ENCODE peak calls at places on chromosomes 11 and 22, in eight cellular contexts. One of them, this sample, is unnamed.

GRCh38 chr11:10309163-10310093 is 4.6 kb downstream of the ADM start:
- DNase-seq in neuronal stem cell: no peak
- DNase-seq in stimulated activated CD8-positive, alpha-beta memory T cell treated with anti-CD3 and anti-CD28 coated beads, Interleukin-15, amount 100 ng/mL, for 4 hours: no peak
- DNase-seq in B cell: no peak
- DNase-seq in fibroblast of gingiva: peak
- DNase-seq in smooth muscle cell of the brain vasculature: no peak
- DNase-seq in transverse colon: peak
- DNase-seq in frontal cortex: no peak
- DNase-seq in this sample: no peak

GRCh38 chr22:41992496-41992895 is 6.1 kb upstream of the WBP2NL start:
- DNase-seq in neuronal stem cell: no peak
- DNase-seq in stimulated activated CD8-positive, alpha-beta memory T cell treated with anti-CD3 and anti-CD28 coated beads, Interleukin-15, amount 100 ng/mL, for 4 hours: no peak
- DNase-seq in B cell: no peak
- DNase-seq in fibroblast of gingiva: no peak
- DNase-seq in smooth muscle cell of the brain vasculature: no peak
- DNase-seq in transverse colon: no peak
- DNase-seq in frontal cortex: no peak
- DNase-seq in this sample: no peak

GRCh38 chr11:66919938-66920337 is 38.2 kb downstream of the PC start:
- DNase-seq in neuronal stem cell: no peak
- DNase-seq in stimulated activated CD8-positive, alpha-beta memory T cell treated with anti-CD3 and anti-CD28 coated beads, Interleukin-15, amount 100 ng/mL, for 4 hours: no peak
- DNase-seq in B cell: no peak
- DNase-seq in fibroblast of gingiva: peak
- DNase-seq in smooth muscle cell of the brain vasculature: no peak
- DNase-seq in transverse colon: no peak
- DNase-seq in frontal cortex: peak
- DNase-seq in this sample: no peak

GRCh38 chr11:70126494-70126893 is 48.4 kb downstream of the ANO1 start:
- DNase-seq in neuronal stem cell: no peak
- DNase-seq in stimulated activated CD8-positive, alpha-beta memory T cell treated with anti-CD3 and anti-CD28 coated beads, Interleukin-15, amount 100 ng/mL, for 4 hours: no peak
- DNase-seq in B cell: no peak
- DNase-seq in fibroblast of gingiva: no peak
- DNase-seq in smooth muscle cell of the brain vasculature: no peak
- DNase-seq in transverse colon: no peak
- DNase-seq in frontal cortex: no peak
- DNase-seq in this sample: no peak

GRCh38 chr11:34263462-34264186 is 94.2 kb downstream of the ABTB2 start:
- DNase-seq in neuronal stem cell: no peak
- DNase-seq in stimulated activated CD8-positive, alpha-beta memory T cell treated with anti-CD3 and anti-CD28 coated beads, Interleukin-15, amount 100 ng/mL, for 4 hours: no peak
- DNase-seq in B cell: no peak
- DNase-seq in fibroblast of gingiva: peak
- DNase-seq in smooth muscle cell of the brain vasculature: no peak
- DNase-seq in transverse colon: peak
- DNase-seq in frontal cortex: no peak
- DNase-seq in this sample: no peak

GRCh38 chr11:66157182-66157864 is 87.3 kb downstream of the PACS1 start:
- DNase-seq in neuronal stem cell: no peak
- DNase-seq in stimulated activated CD8-positive, alpha-beta memory T cell treated with anti-CD3 and anti-CD28 coated beads, Interleukin-15, amount 100 ng/mL, for 4 hours: no peak
- DNase-seq in B cell: no peak
- DNase-seq in fibroblast of gingiva: no peak
- DNase-seq in smooth muscle cell of the brain vasculature: no peak
- DNase-seq in transverse colon: no peak
- DNase-seq in frontal cortex: no peak
- DNase-seq in this sample: no peak

GRCh38 chr22:44464000-44464399 is 34.0 kb downstream of the RTL6 start:
- DNase-seq in neuronal stem cell: no peak
- DNase-seq in stimulated activated CD8-positive, alpha-beta memory T cell treated with anti-CD3 and anti-CD28 coated beads, Interleukin-15, amount 100 ng/mL, for 4 hours: no peak
- DNase-seq in B cell: no peak
- DNase-seq in fibroblast of gingiva: no peak
- DNase-seq in smooth muscle cell of the brain vasculature: no peak
- DNase-seq in transverse colon: no peak
- DNase-seq in frontal cortex: no peak
- DNase-seq in this sample: no peak

GRCh38 chr11:118911880-118912741 is 13.6 kb downstream of the BCL9L start:
- DNase-seq in neuronal stem cell: no peak
- DNase-seq in stimulated activated CD8-positive, alpha-beta memory T cell treated with anti-CD3 and anti-CD28 coated beads, Interleukin-15, amount 100 ng/mL, for 4 hours: peak
- DNase-seq in B cell: no peak
- DNase-seq in fibroblast of gingiva: peak
- DNase-seq in smooth muscle cell of the brain vasculature: no peak
- DNase-seq in transverse colon: peak
- DNase-seq in frontal cortex: no peak
- DNase-seq in this sample: no peak

GRCh38 chr22:38215156-38216038 is 13.6 kb downstream of the MAFF start:
- DNase-seq in neuronal stem cell: no peak
- DNase-seq in stimulated activated CD8-positive, alpha-beta memory T cell treated with anti-CD3 and anti-CD28 coated beads, Interleukin-15, amount 100 ng/mL, for 4 hours: no peak
- DNase-seq in B cell: no peak
- DNase-seq in fibroblast of gingiva: no peak
- DNase-seq in smooth muscle cell of the brain vasculature: no peak
- DNase-seq in transverse colon: no peak
- DNase-seq in frontal cortex: no peak
- DNase-seq in this sample: no peak

GRCh38 chr11:1672613-1673400 is 24.2 kb upstream of the KRTAP5-6 start:
- DNase-seq in neuronal stem cell: no peak
- DNase-seq in stimulated activated CD8-positive, alpha-beta memory T cell treated with anti-CD3 and anti-CD28 coated beads, Interleukin-15, amount 100 ng/mL, for 4 hours: no peak
- DNase-seq in B cell: no peak
- DNase-seq in fibroblast of gingiva: no peak
- DNase-seq in smooth muscle cell of the brain vasculature: no peak
- DNase-seq in transverse colon: no peak
- DNase-seq in frontal cortex: no peak
- DNase-seq in this sample: no peak

GRCh38 chr11:19597194-19597593 is 115.4 kb upstream of the NAV2 start:
- DNase-seq in neuronal stem cell: no peak
- DNase-seq in stimulated activated CD8-positive, alpha-beta memory T cell treated with anti-CD3 and anti-CD28 coated beads, Interleukin-15, amount 100 ng/mL, for 4 hours: no peak
- DNase-seq in B cell: no peak
- DNase-seq in fibroblast of gingiva: peak
- DNase-seq in smooth muscle cell of the brain vasculature: no peak
- DNase-seq in transverse colon: no peak
- DNase-seq in frontal cortex: no peak
- DNase-seq in this sample: no peak

GRCh38 chr22:45917146-45917545 is 59.8 kb downstream of the WNT7B start:
- DNase-seq in neuronal stem cell: no peak
- DNase-seq in stimulated activated CD8-positive, alpha-beta memory T cell treated with anti-CD3 and anti-CD28 coated beads, Interleukin-15, amount 100 ng/mL, for 4 hours: no peak
- DNase-seq in B cell: no peak
- DNase-seq in fibroblast of gingiva: no peak
- DNase-seq in smooth muscle cell of the brain vasculature: no peak
- DNase-seq in transverse colon: no peak
- DNase-seq in frontal cortex: no peak
- DNase-seq in this sample: no peak

GRCh38 chr22:40215266-40215665 is 37.5 kb downstream of the TNRC6B start:
- DNase-seq in neuronal stem cell: no peak
- DNase-seq in stimulated activated CD8-positive, alpha-beta memory T cell treated with anti-CD3 and anti-CD28 coated beads, Interleukin-15, amount 100 ng/mL, for 4 hours: no peak
- DNase-seq in B cell: no peak
- DNase-seq in fibroblast of gingiva: peak
- DNase-seq in smooth muscle cell of the brain vasculature: no peak
- DNase-seq in transverse colon: no peak
- DNase-seq in frontal cortex: no peak
- DNase-seq in this sample: no peak

GRCh38 chr11:117618956-117619355 is 178.1 kb downstream of the DSCAML1 start:
- DNase-seq in neuronal stem cell: no peak
- DNase-seq in stimulated activated CD8-positive, alpha-beta memory T cell treated with anti-CD3 and anti-CD28 coated beads, Interleukin-15, amount 100 ng/mL, for 4 hours: no peak
- DNase-seq in B cell: no peak
- DNase-seq in fibroblast of gingiva: no peak
- DNase-seq in smooth muscle cell of the brain vasculature: no peak
- DNase-seq in transverse colon: no peak
- DNase-seq in frontal cortex: no peak
- DNase-seq in this sample: no peak

GRCh38 chr11:114259124-114259526 is 37.1 kb upstream of the NNMT start:
- DNase-seq in neuronal stem cell: no peak
- DNase-seq in stimulated activated CD8-positive, alpha-beta memory T cell treated with anti-CD3 and anti-CD28 coated beads, Interleukin-15, amount 100 ng/mL, for 4 hours: no peak
- DNase-seq in B cell: peak
- DNase-seq in fibroblast of gingiva: no peak
- DNase-seq in smooth muscle cell of the brain vasculature: no peak
- DNase-seq in transverse colon: no peak
- DNase-seq in frontal cortex: no peak
- DNase-seq in this sample: no peak

GRCh38 chr22:30841264-30841663 is 127.3 kb downstream of the MORC2 start:
- DNase-seq in neuronal stem cell: no peak
- DNase-seq in stimulated activated CD8-positive, alpha-beta memory T cell treated with anti-CD3 and anti-CD28 coated beads, Interleukin-15, amount 100 ng/mL, for 4 hours: no peak
- DNase-seq in B cell: no peak
- DNase-seq in fibroblast of gingiva: peak
- DNase-seq in smooth muscle cell of the brain vasculature: no peak
- DNase-seq in transverse colon: no peak
- DNase-seq in frontal cortex: no peak
- DNase-seq in this sample: no peak

GRCh38 chr11:12045914-12046635 is 37.6 kb upstream of the DKK3 start:
- DNase-seq in neuronal stem cell: no peak
- DNase-seq in stimulated activated CD8-positive, alpha-beta memory T cell treated with anti-CD3 and anti-CD28 coated beads, Interleukin-15, amount 100 ng/mL, for 4 hours: no peak
- DNase-seq in B cell: no peak
- DNase-seq in fibroblast of gingiva: no peak
- DNase-seq in smooth muscle cell of the brain vasculature: no peak
- DNase-seq in transverse colon: no peak
- DNase-seq in frontal cortex: no peak
- DNase-seq in this sample: no peak

GRCh38 chr11:296976-297665 is 2.2 kb downstream of the IFITM5 start:
- DNase-seq in neuronal stem cell: no peak
- DNase-seq in stimulated activated CD8-positive, alpha-beta memory T cell treated with anti-CD3 and anti-CD28 coated beads, Interleukin-15, amount 100 ng/mL, for 4 hours: no peak
- DNase-seq in B cell: peak
- DNase-seq in fibroblast of gingiva: peak
- DNase-seq in smooth muscle cell of the brain vasculature: no peak
- DNase-seq in transverse colon: no peak
- DNase-seq in frontal cortex: no peak
- DNase-seq in this sample: no peak

GRCh38 chr11:44804449-44805151 is 77.8 kb downstream of the TSPAN18 start:
- DNase-seq in neuronal stem cell: no peak
- DNase-seq in stimulated activated CD8-positive, alpha-beta memory T cell treated with anti-CD3 and anti-CD28 coated beads, Interleukin-15, amount 100 ng/mL, for 4 hours: no peak
- DNase-seq in B cell: no peak
- DNase-seq in fibroblast of gingiva: no peak
- DNase-seq in smooth muscle cell of the brain vasculature: no peak
- DNase-seq in transverse colon: no peak
- DNase-seq in frontal cortex: no peak
- DNase-seq in this sample: no peak

GRCh38 chr11:1198766-1199688 is 23.8 kb upstream of the MUC5B start:
- DNase-seq in neuronal stem cell: no peak
- DNase-seq in stimulated activated CD8-positive, alpha-beta memory T cell treated with anti-CD3 and anti-CD28 coated beads, Interleukin-15, amount 100 ng/mL, for 4 hours: no peak
- DNase-seq in B cell: peak
- DNase-seq in fibroblast of gingiva: no peak
- DNase-seq in smooth muscle cell of the brain vasculature: no peak
- DNase-seq in transverse colon: peak
- DNase-seq in frontal cortex: no peak
- DNase-seq in this sample: no peak

GRCh38 chr11:65997286-65997685 is 4.7 kb downstream of the EIF1AD start:
- DNase-seq in neuronal stem cell: no peak
- DNase-seq in stimulated activated CD8-positive, alpha-beta memory T cell treated with anti-CD3 and anti-CD28 coated beads, Interleukin-15, amount 100 ng/mL, for 4 hours: no peak
- DNase-seq in B cell: no peak
- DNase-seq in fibroblast of gingiva: no peak
- DNase-seq in smooth muscle cell of the brain vasculature: no peak
- DNase-seq in transverse colon: no peak
- DNase-seq in frontal cortex: no peak
- DNase-seq in this sample: no peak

GRCh38 chr11:118236170-118236569 is 11.4 kb upstream of the JAML start:
- DNase-seq in neuronal stem cell: no peak
- DNase-seq in stimulated activated CD8-positive, alpha-beta memory T cell treated with anti-CD3 and anti-CD28 coated beads, Interleukin-15, amount 100 ng/mL, for 4 hours: no peak
- DNase-seq in B cell: no peak
- DNase-seq in fibroblast of gingiva: no peak
- DNase-seq in smooth muscle cell of the brain vasculature: no peak
- DNase-seq in transverse colon: no peak
- DNase-seq in frontal cortex: no peak
- DNase-seq in this sample: no peak

GRCh38 chr11:85029964-85030363 is 597.2 kb downstream of the DLG2 start:
- DNase-seq in neuronal stem cell: no peak
- DNase-seq in stimulated activated CD8-positive, alpha-beta memory T cell treated with anti-CD3 and anti-CD28 coated beads, Interleukin-15, amount 100 ng/mL, for 4 hours: no peak
- DNase-seq in B cell: no peak
- DNase-seq in fibroblast of gingiva: peak
- DNase-seq in smooth muscle cell of the brain vasculature: peak
- DNase-seq in transverse colon: no peak
- DNase-seq in frontal cortex: no peak
- DNase-seq in this sample: peak

GRCh38 chr11:111347723-111348115 is 31.4 kb downstream of the POU2AF1 start:
- DNase-seq in neuronal stem cell: no peak
- DNase-seq in stimulated activated CD8-positive, alpha-beta memory T cell treated with anti-CD3 and anti-CD28 coated beads, Interleukin-15, amount 100 ng/mL, for 4 hours: no peak
- DNase-seq in B cell: no peak
- DNase-seq in fibroblast of gingiva: no peak
- DNase-seq in smooth muscle cell of the brain vasculature: no peak
- DNase-seq in transverse colon: no peak
- DNase-seq in frontal cortex: no peak
- DNase-seq in this sample: no peak

GRCh38 chr22:49896201-49896600 is 22.0 kb downstream of the ALG12 start:
- DNase-seq in neuronal stem cell: no peak
- DNase-seq in stimulated activated CD8-positive, alpha-beta memory T cell treated with anti-CD3 and anti-CD28 coated beads, Interleukin-15, amount 100 ng/mL, for 4 hours: no peak
- DNase-seq in B cell: no peak
- DNase-seq in fibroblast of gingiva: no peak
- DNase-seq in smooth muscle cell of the brain vasculature: no peak
- DNase-seq in transverse colon: no peak
- DNase-seq in frontal cortex: no peak
- DNase-seq in this sample: no peak

GRCh38 chr22:41966607-41967240 is 2.5 kb upstream of the SEPTIN3 start:
- DNase-seq in neuronal stem cell: no peak
- DNase-seq in stimulated activated CD8-positive, alpha-beta memory T cell treated with anti-CD3 and anti-CD28 coated beads, Interleukin-15, amount 100 ng/mL, for 4 hours: no peak
- DNase-seq in B cell: peak
- DNase-seq in fibroblast of gingiva: peak
- DNase-seq in smooth muscle cell of the brain vasculature: no peak
- DNase-seq in transverse colon: peak
- DNase-seq in frontal cortex: no peak
- DNase-seq in this sample: peak

GRCh38 chr11:108788565-108789199 is 123.8 kb downstream of the DDX10 start:
- DNase-seq in neuronal stem cell: peak
- DNase-seq in stimulated activated CD8-positive, alpha-beta memory T cell treated with anti-CD3 and anti-CD28 coated beads, Interleukin-15, amount 100 ng/mL, for 4 hours: no peak
- DNase-seq in B cell: no peak
- DNase-seq in fibroblast of gingiva: peak
- DNase-seq in smooth muscle cell of the brain vasculature: no peak
- DNase-seq in transverse colon: no peak
- DNase-seq in frontal cortex: no peak
- DNase-seq in this sample: no peak

GRCh38 chr11:62680825-62681240 is 2.0 kb upstream of the UBXN1 start:
- DNase-seq in neuronal stem cell: no peak
- DNase-seq in stimulated activated CD8-positive, alpha-beta memory T cell treated with anti-CD3 and anti-CD28 coated beads, Interleukin-15, amount 100 ng/mL, for 4 hours: no peak
- DNase-seq in B cell: peak
- DNase-seq in fibroblast of gingiva: peak
- DNase-seq in smooth muscle cell of the brain vasculature: no peak
- DNase-seq in transverse colon: peak
- DNase-seq in frontal cortex: no peak
- DNase-seq in this sample: no peak

GRCh38 chr11:61846351-61846750 is 18.3 kb downstream of the FADS2 start:
- DNase-seq in neuronal stem cell: no peak
- DNase-seq in stimulated activated CD8-positive, alpha-beta memory T cell treated with anti-CD3 and anti-CD28 coated beads, Interleukin-15, amount 100 ng/mL, for 4 hours: no peak
- DNase-seq in B cell: no peak
- DNase-seq in fibroblast of gingiva: no peak
- DNase-seq in smooth muscle cell of the brain vasculature: no peak
- DNase-seq in transverse colon: no peak
- DNase-seq in frontal cortex: no peak
- DNase-seq in this sample: no peak

GRCh38 chr22:38941488-38941987 is 15.9 kb upstream of the APOBEC3A start:
- DNase-seq in neuronal stem cell: no peak
- DNase-seq in stimulated activated CD8-positive, alpha-beta memory T cell treated with anti-CD3 and anti-CD28 coated beads, Interleukin-15, amount 100 ng/mL, for 4 hours: peak
- DNase-seq in B cell: peak
- DNase-seq in fibroblast of gingiva: no peak
- DNase-seq in smooth muscle cell of the brain vasculature: no peak
- DNase-seq in transverse colon: no peak
- DNase-seq in frontal cortex: no peak
- DNase-seq in this sample: no peak

GRCh38 chr11:61747389-61748285 is 4.8 kb upstream of the MYRF start:
- DNase-seq in neuronal stem cell: peak
- DNase-seq in stimulated activated CD8-positive, alpha-beta memory T cell treated with anti-CD3 and anti-CD28 coated beads, Interleukin-15, amount 100 ng/mL, for 4 hours: no peak
- DNase-seq in B cell: no peak
- DNase-seq in fibroblast of gingiva: peak
- DNase-seq in smooth muscle cell of the brain vasculature: no peak
- DNase-seq in transverse colon: peak
- DNase-seq in frontal cortex: peak
- DNase-seq in this sample: no peak

GRCh38 chr11:119363081-119363861 is 16.8 kb upstream of the MFRP start:
- DNase-seq in neuronal stem cell: no peak
- DNase-seq in stimulated activated CD8-positive, alpha-beta memory T cell treated with anti-CD3 and anti-CD28 coated beads, Interleukin-15, amount 100 ng/mL, for 4 hours: no peak
- DNase-seq in B cell: no peak
- DNase-seq in fibroblast of gingiva: no peak
- DNase-seq in smooth muscle cell of the brain vasculature: no peak
- DNase-seq in transverse colon: no peak
- DNase-seq in frontal cortex: no peak
- DNase-seq in this sample: no peak

GRCh38 chr22:22590136-22590891 is 31.2 kb upstream of the PRAME start:
- DNase-seq in neuronal stem cell: no peak
- DNase-seq in stimulated activated CD8-positive, alpha-beta memory T cell treated with anti-CD3 and anti-CD28 coated beads, Interleukin-15, amount 100 ng/mL, for 4 hours: no peak
- DNase-seq in B cell: no peak
- DNase-seq in fibroblast of gingiva: no peak
- DNase-seq in smooth muscle cell of the brain vasculature: no peak
- DNase-seq in transverse colon: no peak
- DNase-seq in frontal cortex: no peak
- DNase-seq in this sample: no peak

GRCh38 chr11:70912226-70912840 is 340.0 kb downstream of the SHANK2 start:
- DNase-seq in neuronal stem cell: no peak
- DNase-seq in stimulated activated CD8-positive, alpha-beta memory T cell treated with anti-CD3 and anti-CD28 coated beads, Interleukin-15, amount 100 ng/mL, for 4 hours: no peak
- DNase-seq in B cell: no peak
- DNase-seq in fibroblast of gingiva: no peak
- DNase-seq in smooth muscle cell of the brain vasculature: no peak
- DNase-seq in transverse colon: no peak
- DNase-seq in frontal cortex: no peak
- DNase-seq in this sample: no peak